ENCODE peak calls at places on chromosomes 6 and 20, in eight cellular contexts. I is K562; C is kidney; N is neuronal stem cell; Y is CD8-positive, alpha-beta memory T cell; R is effector memory CD4-positive, alpha-beta T cell; A is heart left ventricle; T is A549. F is an unnamed sample.
A peak's percentile ranks its signal among the peaks of the same experiment; 100 is the strongest.

GRCh38 chr6:83872386-83873118 is 13.1 kb downstream of the CYB5R4 start:
- DNase-seq in I (no peak), N (no peak), A (no peak), R (no peak), C (no peak), Y (no peak), T (no peak), F (no peak)

GRCh38 chr6:170553686-170554085 is 483 bp upstream of the TBP start:
- DNase-seq in Y (no peak), I (no peak), N (no peak), C (no peak), A (no peak), T (no peak), R (peak; percentile 44), F (peak; percentile 35)

GRCh38 chr6:142300758-142301251 is 1.0 kb upstream of the ADGRG6 start:
- DNase-seq in Y (no peak), A (no peak), R (no peak), T (peak; percentile 86), I (no peak), N (peak; percentile 4), C (peak; percentile 70), F (peak; percentile 38)

GRCh38 chr20:38152175-38153010 is 12.7 kb downstream of the TGM2 start:
- DNase-seq in I (no peak), T (peak; percentile 74), Y (no peak), R (no peak), C (peak; percentile 99), N (no peak), A (peak; percentile 93), F (peak; percentile 85)

GRCh38 chr6:56671651-56672461 is 29.2 kb upstream of the DST start:
- DNase-seq in Y (no peak), C (no peak), I (no peak), R (no peak), N (no peak), A (peak; percentile 39), T (no peak), F (no peak)

GRCh38 chr6:11366183-11366933 is 133.9 kb upstream of the NEDD9 start:
- DNase-seq in N (no peak), T (peak; percentile 18), R (peak; percentile 40), A (no peak), I (no peak), Y (peak; percentile 44), C (no peak), F (no peak)

GRCh38 chr6:129853996-129854711 is 7.0 kb downstream of the TMEM244 start:
- DNase-seq in N (no peak), R (no peak), I (peak; percentile 75), Y (no peak), T (no peak), A (no peak), C (no peak), F (no peak)

GRCh38 chr20:3679749-3680700 is 1.8 kb downstream of the ADAM33 start:
- DNase-seq in A (peak; percentile 67), I (no peak), T (no peak), C (no peak), R (no peak), N (no peak), Y (no peak), F (no peak)

GRCh38 chr20:38437796-38438195 is 2.7 kb upstream of the SNHG17 start:
- DNase-seq in N (no peak), C (no peak), A (no peak), Y (no peak), T (no peak), I (no peak), R (no peak), F (no peak)

GRCh38 chr6:7239590-7239948 is 73.4 kb downstream of the SSR1 start:
- DNase-seq in N (no peak), A (no peak), I (no peak), C (no peak), R (no peak), Y (no peak), T (no peak), F (no peak)

GRCh38 chr20:7123457-7123856 is 356.0 kb downstream of the BMP2 start:
- DNase-seq in C (no peak), Y (no peak), A (peak; percentile 55), N (no peak), T (no peak), R (no peak), I (no peak), F (no peak)

GRCh38 chr6:158057213-158057987 is 75.7 kb downstream of the SYNJ2 start:
- DNase-seq in A (no peak), T (peak; percentile 75), I (no peak), R (no peak), N (no peak), Y (no peak), C (peak; percentile 63), F (no peak)

GRCh38 chr20:50298554-50299324 is 108.1 kb downstream of the CEBPB start:
- DNase-seq in A (no peak), C (peak; percentile 60), N (no peak), T (no peak), Y (no peak), R (no peak), I (peak; percentile 83), F (no peak)

GRCh38 chr20:23114448-23114847 is 28.3 kb upstream of the CD93 start:
- DNase-seq in I (no peak), C (no peak), R (no peak), A (no peak), T (no peak), N (no peak), Y (no peak), F (no peak)

GRCh38 chr20:2616634-2617033 is 35.8 kb upstream of the NOP56 start:
- DNase-seq in T (no peak), Y (no peak), N (no peak), I (no peak), A (no peak), C (no peak), R (no peak), F (no peak)

GRCh38 chr6:143039548-143039947 is 21.1 kb upstream of the AIG1 start:
- DNase-seq in A (no peak), Y (no peak), R (no peak), I (no peak), T (no peak), N (no peak), C (no peak), F (no peak)

GRCh38 chr6:150485559-150486517 is 113.8 kb upstream of the PLEKHG1 start:
- DNase-seq in R (no peak), I (no peak), T (no peak), A (no peak), C (no peak), N (no peak), Y (no peak), F (no peak)

DNA sequence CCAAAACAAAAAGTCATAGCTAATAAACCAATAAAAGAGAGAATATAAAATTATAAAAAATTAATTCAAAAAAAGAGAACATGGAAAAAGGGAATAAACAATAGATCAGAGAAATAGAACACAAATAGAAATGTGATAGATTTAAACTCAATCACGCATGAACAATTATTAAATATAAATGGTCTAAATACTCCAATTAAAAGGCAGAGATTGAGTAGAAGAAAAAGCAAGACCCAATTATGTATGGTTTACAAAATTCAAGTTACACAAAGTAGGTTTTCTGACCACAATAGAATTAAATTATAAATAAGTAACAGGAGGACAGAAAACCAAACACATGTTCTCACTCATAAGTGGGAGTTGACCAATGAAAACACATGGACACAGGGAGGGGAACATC is 36.4 kb upstream of the MAN1A1 start:
- DNase-seq in C (no peak), R (no peak), N (no peak), Y (no peak), A (no peak), T (no peak), I (no peak), F (no peak)
- H3K9me3 ChIP-seq in C (no peaks in the 10 kb centered on the region), R (no peaks in the 10 kb centered on the region), N (no peaks in the 10 kb centered on the region), Y (no peaks in the 10 kb centered on the region), A (peaks cover 28% of the 10 kb centered on the region), T (no peaks in the 10 kb centered on the region), I (no peaks in the 10 kb centered on the region), F (no peaks in the 10 kb centered on the region)

DNA sequence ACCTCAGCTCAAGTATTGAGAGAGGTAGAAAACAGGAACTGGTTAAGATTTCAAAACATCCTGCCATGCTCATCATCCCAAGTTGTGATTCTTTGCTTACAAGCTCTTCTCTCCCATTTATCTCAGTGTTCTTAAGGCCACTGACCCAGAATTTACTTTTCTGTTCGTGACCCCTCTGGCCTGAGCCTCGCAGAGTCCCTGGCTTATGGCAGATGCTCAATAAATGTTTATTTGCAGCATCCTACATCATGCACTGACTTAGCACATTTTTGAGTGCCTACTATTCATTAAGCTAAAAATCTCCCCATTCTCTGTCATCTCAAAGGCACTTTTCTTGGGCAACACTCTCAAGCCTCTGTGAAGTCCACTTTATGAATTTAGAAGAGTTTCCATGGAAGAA is 33.4 kb upstream of the MC3R start:
- DNase-seq in A (no peak), T (no peak), Y (no peak), C (no peak), R (no peak), I (no peak), N (no peak), F (no peak)
- H3K9me3 ChIP-seq in A (peaks cover 7% of the 10 kb centered on the region), T (no peaks in the 10 kb centered on the region), Y (no peaks in the 10 kb centered on the region), C (no peaks in the 10 kb centered on the region), R (no peaks in the 10 kb centered on the region), I (no peaks in the 10 kb centered on the region), N (peaks cover 5% of the 10 kb centered on the region), F (peaks cover 7% of the 10 kb centered on the region)

DNA sequence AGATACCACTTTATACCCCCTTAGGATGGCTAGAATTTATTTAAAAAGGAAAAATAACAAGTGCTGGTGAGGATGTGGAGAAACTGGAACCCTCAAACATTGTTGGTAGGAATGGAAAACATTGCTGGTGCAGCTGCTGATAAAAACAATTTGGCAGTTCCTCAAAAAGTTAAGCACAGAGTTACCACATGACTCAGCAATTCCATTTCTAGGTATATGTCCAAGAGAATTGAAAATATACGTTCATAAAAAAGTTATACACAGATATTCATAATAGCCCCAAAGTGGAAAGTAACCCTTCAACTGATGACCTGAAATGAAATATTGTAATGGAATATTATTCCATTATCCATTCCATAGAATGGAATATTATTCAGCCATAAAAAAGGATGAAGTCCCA is 55.0 kb downstream of the CD83 start:
- DNase-seq in I (no peak), C (no peak), T (no peak), R (no peak), N (no peak), Y (no peak), A (no peak), F (no peak)
- H3K9me3 ChIP-seq in I (peaks cover 9% of the 10 kb centered on the region), C (peaks cover 3% of the 10 kb centered on the region), T (peaks cover 27% of the 10 kb centered on the region), R (peaks cover 8% of the 10 kb centered on the region), N (peaks cover 6% of the 10 kb centered on the region), Y (peaks cover 7% of the 10 kb centered on the region), A (peaks cover 32% of the 10 kb centered on the region), F (peaks cover 2% of the 10 kb centered on the region)

GRCh38 chr20:39568090-39568489 is 605.9 kb downstream of the DHX35 start:
- DNase-seq in R (no peak), A (no peak), Y (no peak), C (no peak), N (no peak), T (no peak), I (no peak), F (no peak)

GRCh38 chr20:39571171-39571570 is 609.0 kb downstream of the DHX35 start:
- DNase-seq in N (no peak), A (no peak), T (no peak), I (no peak), Y (no peak), C (no peak), R (no peak), F (no peak)

GRCh38 chr20:39576786-39577185 is 614.6 kb downstream of the DHX35 start:
- DNase-seq in T (no peak), R (no peak), N (no peak), Y (no peak), I (no peak), A (no peak), C (no peak), F (no peak)

DNA sequence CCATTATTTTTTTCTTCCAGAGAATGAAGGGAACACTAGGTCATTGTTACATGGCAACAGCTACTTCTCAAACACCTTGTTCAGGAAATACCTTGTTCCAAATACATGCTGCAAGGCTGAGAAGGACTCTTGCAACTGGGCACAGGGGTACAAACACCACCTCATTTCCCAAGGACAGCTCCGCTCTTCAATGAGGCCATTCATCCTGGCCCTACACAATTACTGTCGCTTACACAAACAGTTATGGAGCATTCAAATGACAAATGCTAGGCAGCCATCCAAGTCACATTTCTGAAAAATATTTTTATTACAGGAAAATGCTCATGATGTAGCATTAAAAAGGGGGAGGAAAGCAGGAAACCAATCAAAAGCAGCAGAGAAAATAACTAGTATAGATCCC is 611.9 kb downstream of the DHX35 start:
- DNase-seq in N (no peak), R (no peak), A (no peak), C (no peak), I (no peak), Y (no peak), T (no peak), F (no peak)
- H3K9me3 ChIP-seq in N (no peaks in the 10 kb centered on the region), R (no peaks in the 10 kb centered on the region), A (peaks cover 9% of the 10 kb centered on the region), C (no peaks in the 10 kb centered on the region), I (no peaks in the 10 kb centered on the region), Y (no peaks in the 10 kb centered on the region), T (no peaks in the 10 kb centered on the region), F (peaks cover 2% of the 10 kb centered on the region)

F was measured in lung.